ENCODE peak calls at places on chromosomes 4 and X, in five cellular contexts. S, R, X, K and J are unnamed samples. For H3K9me3, the result is how much of the 10 kb centered on the place peaks cover.

GRCh38 chrX:105618393-105619101 is 203.8 kb upstream of the NRK start:
- DNase-seq in S (no peak), R (no peak), X (no peak), K (no peak), J (no peak)

GRCh38 chr4:102614801-102615200 is 113.6 kb downstream of the NFKB1 start:
- DNase-seq in S (peak), R (no peak), X (no peak), K (no peak), J (no peak)

GRCh38 chr4:154985673-154986072 is 204.6 kb downstream of the RBM46 start:
- DNase-seq in S (no peak), R (no peak), X (no peak), K (no peak), J (no peak)

GRCh38 chrX:53045002-53045401 is 3.6 kb upstream of the GPR173 start:
- DNase-seq in S (no peak), R (no peak), X (no peak), K (no peak), J (no peak)

GRCh38 chr4:66052426-66052825 is 382.1 kb upstream of the EPHA5 start:
- DNase-seq in S (no peak), R (no peak), X (no peak), K (no peak), J (no peak)

GRCh38 chrX:118652717-118653116 is 74.7 kb upstream of the IL13RA1 start:
- DNase-seq in S (no peak), R (peak), X (no peak), K (no peak), J (no peak)

GRCh38 chr4:3522651-3523050 is 9.6 kb downstream of the LRPAP1 start:
- DNase-seq in S (no peak), R (no peak), X (no peak), K (no peak), J (no peak)

GRCh38 chr4:68250151-68250930 is 4.8 kb upstream of the TMPRSS11B start:
- DNase-seq in S (no peak), R (no peak), X (no peak), K (no peak), J (no peak)

GRCh38 chrX:96183843-96184242 is 500.8 kb upstream of the DIAPH2 start:
- DNase-seq in S (no peak), R (peak), X (no peak), K (peak), J (no peak)

GRCh38 chrX:96182366-96182765 is 502.3 kb upstream of the DIAPH2 start:
- DNase-seq in S (peak), R (peak), X (no peak), K (peak), J (no peak)

DNA sequence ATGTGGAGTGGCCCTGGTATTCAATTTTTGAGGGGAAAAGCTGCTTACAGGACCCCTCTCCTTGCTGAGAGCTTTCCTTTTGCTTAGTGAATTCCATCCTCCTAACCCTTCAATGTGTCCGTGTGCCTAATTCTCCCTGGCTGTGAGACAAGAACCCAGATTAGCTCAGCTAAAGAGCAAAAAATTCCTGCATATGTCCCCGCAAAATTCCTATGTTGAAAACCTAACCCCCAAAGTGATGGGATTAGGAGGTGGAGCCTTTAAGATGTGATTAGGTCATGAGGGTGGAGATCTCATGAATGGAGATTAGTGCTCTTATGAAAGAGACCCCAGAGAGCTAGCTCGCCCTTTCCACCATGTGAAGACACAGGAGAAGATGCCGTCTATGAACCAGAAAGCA is 503.1 kb upstream of the DIAPH2 start:
- DNase-seq in S (peak), R (no peak), X (no peak), K (no peak), J (no peak)
- H4K8ac ChIP-seq in S (no peak), R (no peak), X (no peak), K (no peak), J (no peak)

GRCh38 chr4:28772796-28773195 is 1912.2 kb downstream of the STIM2 start:
- DNase-seq in S (no peak), R (no peak), X (no peak), K (no peak), J (no peak)

GRCh38 chr4:28776004-28776403 is 1915.4 kb downstream of the STIM2 start:
- DNase-seq in S (no peak), R (no peak), X (no peak), K (no peak), J (no peak)

GRCh38 chr4:28774344-28774743 is 1913.7 kb downstream of the STIM2 start:
- DNase-seq in S (no peak), R (no peak), X (no peak), K (no peak), J (no peak)

DNA sequence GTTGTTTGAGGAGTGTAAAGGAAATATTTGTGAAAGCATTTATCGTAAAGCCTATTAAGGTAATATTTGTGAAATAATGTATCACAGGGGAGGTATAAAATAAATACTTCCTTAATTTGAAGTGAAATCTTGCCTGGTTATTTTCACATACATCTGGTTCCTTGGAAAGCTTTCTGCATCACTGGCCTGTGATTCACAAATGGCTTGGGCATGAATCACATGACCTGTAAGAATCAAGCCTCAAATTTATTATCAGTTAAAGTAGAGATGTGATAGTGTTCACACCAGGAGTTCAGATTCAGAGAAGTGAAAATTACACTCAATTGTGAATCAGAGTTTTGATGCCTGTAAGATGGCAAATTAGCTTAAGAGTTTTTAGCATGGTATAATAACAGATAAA is 1911.4 kb downstream of the STIM2 start:
- DNase-seq in S (no peak), R (peak), X (no peak), K (peak), J (no peak)
- H2BK5ac ChIP-seq in S (no peak), R (peak), X (no peak), K (no peak), J (no peak)

GRCh38 chrX:30794497-30794896 is 94.6 kb downstream of the TAB3 start:
- DNase-seq in S (peak), R (no peak), X (no peak), K (no peak), J (no peak)

GRCh38 chrX:30795981-30796958 is 92.8 kb downstream of the TAB3 start:
- DNase-seq in S (peak), R (no peak), X (no peak), K (no peak), J (no peak)

GRCh38 chrX:30791296-30792278 is 97.5 kb downstream of the TAB3 start:
- DNase-seq in S (no peak), R (no peak), X (no peak), K (no peak), J (no peak)

GRCh38 chrX:30793767-30794103 is 95.3 kb downstream of the TAB3 start:
- DNase-seq in S (no peak), R (no peak), X (no peak), K (no peak), J (no peak)

GRCh38 chrX:30793075-30793766 is 95.8 kb downstream of the TAB3 start:
- DNase-seq in S (no peak), R (no peak), X (no peak), K (no peak), J (no peak)
- H3K9me3 ChIP-seq in S (under half), R (under half), X (under half), K (half or more), J (under half)

GRCh38 chr4:689498-690122 is 659 bp upstream of the SLC49A3 start:
- DNase-seq in S (no peak), R (no peak), X (no peak), K (no peak), J (no peak)
- H4K8ac ChIP-seq in S (no peak), R (peak), X (peak), K (peak), J (peak)

GRCh38 chrX:19807414-19807813 is 80.0 kb downstream of the SH3KBP1 start:
- DNase-seq in S (no peak), R (no peak), X (no peak), K (no peak), J (no peak)

GRCh38 chrX:19814240-19814639 is 73.2 kb downstream of the SH3KBP1 start:
- DNase-seq in S (peak), R (no peak), X (peak), K (no peak), J (no peak)

GRCh38 chrX:19810370-19810769 is 77.0 kb downstream of the SH3KBP1 start:
- DNase-seq in S (no peak), R (no peak), X (no peak), K (peak), J (no peak)

GRCh38 chrX:19811807-19812604 is 75.4 kb downstream of the SH3KBP1 start:
- DNase-seq in S (no peak), R (peak), X (no peak), K (peak), J (no peak)

GRCh38 chrX:19810809-19811208 is 76.6 kb downstream of the SH3KBP1 start:
- DNase-seq in S (no peak), R (peak), X (no peak), K (peak), J (no peak)
- H2BK5ac ChIP-seq in S (no peak), R (no peak), X (no peak), K (no peak), J (no peak)

DNA sequence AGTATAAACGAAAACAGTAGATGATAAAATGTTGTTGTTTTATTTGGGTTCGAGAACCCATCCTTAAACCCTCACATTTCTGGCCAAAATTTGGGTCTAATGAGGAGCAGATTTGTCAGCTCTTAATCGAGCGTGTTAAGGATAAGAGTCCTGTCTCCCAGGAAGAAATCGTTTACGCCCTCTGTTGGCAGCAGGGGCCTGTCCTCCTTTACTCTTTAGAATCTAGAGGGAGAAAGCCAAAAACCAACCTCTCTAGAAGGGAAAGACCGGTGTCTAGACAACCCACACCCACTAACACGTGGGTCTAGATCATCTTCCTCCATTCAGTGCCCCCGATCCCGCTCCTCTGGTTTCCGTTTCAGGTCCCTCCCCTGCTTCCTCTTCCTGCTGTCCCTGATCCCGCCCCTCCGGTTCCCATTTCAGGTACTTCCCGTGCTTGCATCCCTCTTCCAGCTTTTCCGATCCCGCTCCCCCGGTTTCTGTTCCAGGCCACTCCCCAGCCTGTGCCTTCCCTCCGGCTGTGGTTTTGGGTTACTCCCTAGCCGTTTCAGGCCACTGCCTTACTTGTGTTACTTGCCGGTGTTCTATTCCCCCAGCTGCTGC is 339.1 kb downstream of the PAPSS1 start:
- DNase-seq in S (no peak), R (no peak), X (no peak), K (no peak), J (no peak)
- H3K9me3 ChIP-seq in S (under half), R (under half), X (under half), K (under half), J (under half)

GRCh38 chr4:76909711-76910110 is 11.8 kb upstream of the SOWAHB start:
- DNase-seq in S (no peak), R (no peak), X (no peak), K (no peak), J (no peak)
- H4K8ac ChIP-seq in S (no peak), R (no peak), X (no peak), K (no peak), J (no peak)

DNA sequence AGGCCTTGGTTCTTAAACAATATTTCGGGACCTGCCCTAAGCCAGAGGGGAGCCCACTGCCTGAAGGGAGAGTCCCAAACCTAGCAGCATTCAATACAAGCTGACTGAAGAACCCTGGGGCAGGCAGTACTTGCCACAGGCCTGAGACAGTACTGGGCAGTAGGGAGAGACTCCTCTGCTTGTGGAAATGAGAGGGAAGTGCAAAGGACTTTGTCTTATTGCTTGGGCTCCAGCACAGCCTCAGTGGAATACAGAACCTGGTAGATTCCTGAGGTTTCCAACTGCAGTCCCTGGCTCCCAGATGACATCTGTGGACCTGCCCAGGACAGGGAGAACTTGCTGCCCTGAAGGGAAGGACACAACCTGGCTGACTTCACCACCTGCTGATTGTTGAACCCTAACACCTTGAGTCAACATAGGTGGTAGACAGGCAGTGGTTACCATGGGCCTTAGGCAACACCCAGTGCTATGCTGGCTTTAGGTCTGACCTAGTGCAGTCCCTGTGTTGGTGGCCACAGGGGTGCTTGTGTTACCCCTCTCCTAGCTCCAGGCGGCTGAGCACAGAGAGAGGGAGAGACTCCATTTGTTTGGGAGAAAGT is 20.3 kb upstream of the ABCG2 start:
- DNase-seq in S (no peak), R (no peak), X (no peak), K (no peak), J (no peak)
- H2BK5ac ChIP-seq in S (no peak), R (peak), X (peak), K (no peak), J (no peak)

GRCh38 chrX:40748977-40749376 is 13.6 kb upstream of the MED14 start:
- DNase-seq in S (no peak), R (no peak), X (no peak), K (no peak), J (no peak)

GRCh38 chrX:40749874-40750273 is 14.5 kb upstream of the MED14 start:
- DNase-seq in S (no peak), R (no peak), X (no peak), K (no peak), J (no peak)

DNA sequence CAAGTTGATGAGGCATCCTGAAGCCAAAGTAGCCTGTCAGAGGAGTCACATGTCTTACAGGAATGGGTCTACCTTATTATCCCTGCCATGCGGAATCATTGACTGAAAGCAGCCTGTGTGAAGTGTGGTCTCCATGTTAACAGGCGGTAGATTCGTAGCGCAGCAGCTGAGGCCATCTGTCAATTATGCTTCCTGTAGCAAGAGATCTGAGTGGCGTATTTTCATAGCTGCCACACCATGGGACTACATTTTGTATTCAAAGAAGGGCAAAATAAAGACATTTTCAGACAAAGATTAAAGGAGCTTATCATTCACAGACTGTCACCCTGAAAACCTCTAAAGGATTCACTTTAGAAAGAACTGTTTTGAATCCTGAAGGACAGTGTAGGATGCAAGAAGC is 11.2 kb upstream of the MED14 start:
- DNase-seq in S (no peak), R (no peak), X (no peak), K (no peak), J (no peak)
- H3K9me3 ChIP-seq in S (under half), R (under half), X (under half), K (under half), J (under half)

GRCh38 chrX:19565605-19566004 is 50.3 kb upstream of the MAP3K15 start:
- DNase-seq in S (no peak), R (no peak), X (no peak), K (no peak), J (no peak)
- H4K8ac ChIP-seq in S (no peak), R (no peak), X (no peak), K (no peak), J (no peak)